ENCODE peak calls at places on chromosomes 7 and 10, in four cellular contexts. One of them, this sample, is unnamed.

GRCh38 chr7:155846156-155846555 is 33.9 kb upstream of the SHH start:
- DNase-seq in GM12878: no peak
- DNase-seq in HL-60: no peak
- DNase-seq in K562: no peak
- DNase-seq in this sample: no peak

GRCh38 chr10:43238462-43238861 is 28.4 kb downstream of the RASGEF1A start:
- DNase-seq in K562: no peak
- DNase-seq in HL-60: no peak
- DNase-seq in GM12878: no peak
- DNase-seq in this sample: no peak

GRCh38 chr7:148395990-148396716 is 194.4 kb upstream of the C7orf33 start:
- DNase-seq in K562: no peak
- DNase-seq in GM12878: no peak
- DNase-seq in HL-60: no peak
- DNase-seq in this sample: no peak

GRCh38 chr10:113644185-113645120 is 19.4 kb downstream of the NRAP start:
- DNase-seq in K562: no peak
- DNase-seq in HL-60: no peak
- DNase-seq in GM12878: no peak
- DNase-seq in this sample: no peak

GRCh38 chr7:22001345-22002004 is 55.8 kb upstream of the CDCA7L start:
- DNase-seq in HL-60: no peak
- DNase-seq in GM12878: peak
- DNase-seq in K562: peak
- DNase-seq in this sample: peak

GRCh38 chr7:99326408-99326782 is 697 bp downstream of the ARPC1A start:
- DNase-seq in K562: no peak
- DNase-seq in GM12878: no peak
- DNase-seq in HL-60: no peak
- DNase-seq in this sample: no peak

GRCh38 chr10:17586741-17587720 is 30.1 kb downstream of the HACD1 start:
- DNase-seq in HL-60: no peak
- DNase-seq in GM12878: no peak
- DNase-seq in K562: no peak
- DNase-seq in this sample: no peak

GRCh38 chr10:4617626-4618025 is 208.4 kb upstream of the AKR1E2 start:
- DNase-seq in HL-60: no peak
- DNase-seq in K562: no peak
- DNase-seq in GM12878: no peak
- DNase-seq in this sample: no peak

GRCh38 chr7:80722596-80723141 is 84.2 kb downstream of the CD36 start:
- DNase-seq in GM12878: no peak
- DNase-seq in K562: no peak
- DNase-seq in HL-60: no peak
- DNase-seq in this sample: no peak

GRCh38 chr7:150955519-150956394 is 22.4 kb downstream of the KCNH2 start:
- DNase-seq in K562: peak
- DNase-seq in HL-60: no peak
- DNase-seq in GM12878: no peak
- DNase-seq in this sample: no peak

GRCh38 chr10:86940677-86941076 is 16.7 kb downstream of the MMRN2 start:
- DNase-seq in K562: no peak
- DNase-seq in GM12878: no peak
- DNase-seq in HL-60: no peak
- DNase-seq in this sample: no peak

GRCh38 chr10:122863216-122863615 is 16.2 kb downstream of the FAM24B start:
- DNase-seq in K562: no peak
- DNase-seq in GM12878: no peak
- DNase-seq in HL-60: no peak
- DNase-seq in this sample: no peak

GRCh38 chr10:23192396-23192740 is 256 bp downstream of the PTF1A start:
- DNase-seq in HL-60: no peak
- DNase-seq in GM12878: no peak
- DNase-seq in K562: no peak
- DNase-seq in this sample: no peak

GRCh38 chr7:121395961-121396757 is at the start of gene FAM3C:
- DNase-seq in GM12878: peak
- DNase-seq in K562: peak
- DNase-seq in HL-60: peak
- DNase-seq in this sample: peak

GRCh38 chr7:101586971-101587370 is 42.1 kb downstream of the MYL10 start:
- DNase-seq in K562: peak
- DNase-seq in GM12878: no peak
- DNase-seq in HL-60: no peak
- DNase-seq in this sample: no peak

GRCh38 chr7:124777268-124777667 is 11.7 kb upstream of the GPR37 start:
- DNase-seq in HL-60: no peak
- DNase-seq in K562: no peak
- DNase-seq in GM12878: no peak
- DNase-seq in this sample: no peak

GRCh38 chr7:77786018-77786417 is 12.2 kb downstream of the TMEM60 start:
- DNase-seq in K562: no peak
- DNase-seq in GM12878: no peak
- DNase-seq in HL-60: no peak
- DNase-seq in this sample: no peak

GRCh38 chr7:2106920-2107319 is 125.8 kb downstream of the MAD1L1 start:
- DNase-seq in K562: no peak
- DNase-seq in HL-60: no peak
- DNase-seq in GM12878: no peak
- DNase-seq in this sample: no peak

GRCh38 chr10:114987995-114988394 is 50.0 kb downstream of the TRUB1 start:
- DNase-seq in GM12878: no peak
- DNase-seq in HL-60: no peak
- DNase-seq in K562: no peak
- DNase-seq in this sample: no peak

GRCh38 chr7:111839261-111839660 is 277.0 kb upstream of the IMMP2L start:
- DNase-seq in HL-60: no peak
- DNase-seq in GM12878: no peak
- DNase-seq in K562: no peak
- DNase-seq in this sample: no peak

GRCh38 chr10:104706886-104707285 is 65.8 kb downstream of the SORCS3 start:
- DNase-seq in GM12878: no peak
- DNase-seq in HL-60: no peak
- DNase-seq in K562: no peak
- DNase-seq in this sample: no peak

GRCh38 chr10:68869623-68870022 is 31.5 kb upstream of the DDX50 start:
- DNase-seq in K562: no peak
- DNase-seq in HL-60: no peak
- DNase-seq in GM12878: no peak
- DNase-seq in this sample: no peak

GRCh38 chr10:69180525-69181204 is 631 bp downstream of the SUPV3L1 start:
- DNase-seq in HL-60: peak
- DNase-seq in K562: peak
- DNase-seq in GM12878: no peak
- DNase-seq in this sample: no peak

GRCh38 chr7:32019008-32019578 is 51.1 kb downstream of the PDE1C start:
- DNase-seq in GM12878: no peak
- DNase-seq in K562: no peak
- DNase-seq in HL-60: no peak
- DNase-seq in this sample: no peak

GRCh38 chr10:131246775-131247174 is 64.7 kb downstream of the TCERG1L start:
- DNase-seq in HL-60: no peak
- DNase-seq in K562: no peak
- DNase-seq in GM12878: no peak
- DNase-seq in this sample: no peak

GRCh38 chr10:126599949-126600627 is 70.4 kb downstream of the C10orf90 start:
- DNase-seq in K562: no peak
- DNase-seq in GM12878: no peak
- DNase-seq in HL-60: no peak
- DNase-seq in this sample: no peak

GRCh38 chr10:125120046-125120710 is 40.2 kb downstream of the CTBP2 start:
- DNase-seq in HL-60: no peak
- DNase-seq in K562: no peak
- DNase-seq in GM12878: no peak
- DNase-seq in this sample: no peak
- TF ChIP-seq SPI1 in HL-60: no peak
- TF ChIP-seq SPI1 in K562: no peak
- TF ChIP-seq SPI1 in GM12878: no peak
- TF ChIP-seq SPI1 in this sample: no peak

GRCh38 chr10:29643785-29644501 is 9.2 kb upstream of the SVIL start:
- DNase-seq in K562: no peak
- DNase-seq in HL-60: no peak
- DNase-seq in GM12878: no peak
- DNase-seq in this sample: no peak

GRCh38 chr10:29646960-29647431 is 12.2 kb upstream of the SVIL start:
- DNase-seq in K562: no peak
- DNase-seq in HL-60: no peak
- DNase-seq in GM12878: no peak
- DNase-seq in this sample: no peak

GRCh38 chr10:29647483-29647882 is 12.7 kb upstream of the SVIL start:
- DNase-seq in K562: no peak
- DNase-seq in GM12878: no peak
- DNase-seq in HL-60: no peak
- DNase-seq in this sample: no peak

GRCh38 chr10:29648114-29648982 is 13.6 kb upstream of the SVIL start:
- DNase-seq in HL-60: no peak
- DNase-seq in GM12878: no peak
- DNase-seq in K562: no peak
- DNase-seq in this sample: no peak

DNA sequence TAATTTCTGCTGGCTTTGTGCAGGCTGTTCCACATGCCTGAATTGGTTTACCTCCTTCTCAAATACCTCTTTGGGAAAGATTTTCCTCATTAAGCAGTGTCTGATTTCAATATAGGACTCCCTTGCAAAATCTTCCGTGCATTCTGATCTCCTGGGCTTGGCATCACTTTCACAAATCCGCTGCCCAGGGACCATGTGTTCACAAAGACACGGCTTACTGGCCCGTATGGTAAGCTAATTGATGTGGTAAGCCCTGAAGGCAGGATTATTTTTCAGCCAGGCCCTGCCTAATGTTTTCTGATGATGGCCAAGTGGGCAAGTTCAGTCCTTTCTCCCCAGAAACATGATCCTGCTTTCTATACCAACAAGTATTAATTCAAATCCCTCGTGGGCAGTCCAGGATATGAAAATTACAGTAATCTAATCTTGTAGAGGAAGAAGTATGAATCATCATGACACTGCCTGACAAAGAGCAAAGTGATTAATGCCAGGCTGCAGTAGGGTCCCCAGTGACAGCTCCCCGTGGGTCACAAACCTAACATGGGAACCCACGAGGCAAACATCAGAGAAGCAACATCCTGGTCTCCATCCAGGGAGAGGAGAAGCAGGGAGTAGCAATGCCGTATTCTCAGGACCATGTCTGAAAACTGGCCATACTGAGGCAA is 11.6 kb upstream of the SVIL start:
- DNase-seq in K562: no peak
- DNase-seq in HL-60: no peak
- DNase-seq in GM12878: no peak
- DNase-seq in this sample: no peak
- TF ChIP-seq POLR2AphosphoS5 in K562: no peak
- TF ChIP-seq POLR2AphosphoS5 in HL-60: no peak
- TF ChIP-seq POLR2AphosphoS5 in GM12878: no peak
- TF ChIP-seq POLR2AphosphoS5 in this sample: no peak

GRCh38 chr7:603152-603941 is 83.7 kb upstream of the PDGFA start:
- DNase-seq in K562: peak
- DNase-seq in HL-60: no peak
- DNase-seq in GM12878: no peak
- DNase-seq in this sample: no peak
- TF ChIP-seq SPI1 in K562: no peak
- TF ChIP-seq SPI1 in HL-60: no peak
- TF ChIP-seq SPI1 in GM12878: no peak
- TF ChIP-seq SPI1 in this sample: no peak

DNA sequence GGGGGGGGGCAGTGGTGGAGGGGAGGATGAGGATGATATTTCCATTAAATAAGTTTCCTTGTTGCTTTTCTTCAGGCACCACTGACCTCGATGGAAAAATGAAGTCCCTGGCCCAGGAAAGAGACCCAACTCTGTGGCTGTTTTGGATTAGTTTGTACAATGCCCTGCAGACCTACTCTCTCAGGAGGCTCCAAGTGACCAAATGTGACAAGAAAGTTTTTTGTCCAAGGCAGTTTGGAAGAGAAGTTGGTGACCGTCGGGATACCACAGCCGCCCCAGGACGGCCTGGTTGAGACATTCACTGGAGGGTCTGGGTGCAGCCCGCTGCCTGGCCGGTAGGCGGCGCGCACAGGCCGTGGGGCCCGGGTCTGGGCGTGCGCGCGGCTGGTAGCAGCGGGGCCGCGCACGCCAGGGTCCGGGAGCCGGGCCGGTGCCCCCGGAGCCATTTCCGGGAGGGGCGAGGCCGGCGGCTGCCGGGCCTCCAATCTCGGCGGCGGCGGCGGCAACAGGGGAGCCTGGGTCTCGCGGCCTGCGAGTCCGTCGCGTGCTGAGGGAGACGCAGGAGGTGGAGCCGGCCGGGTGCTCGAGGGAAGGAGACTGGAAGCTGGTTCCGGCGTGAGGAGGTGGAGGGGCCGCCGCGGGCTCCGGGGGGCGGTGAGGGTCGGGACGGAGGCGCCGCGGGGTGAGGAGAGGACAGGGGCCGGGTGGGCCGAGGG is at the start of gene SGPL1:
- DNase-seq in HL-60: peak
- DNase-seq in GM12878: peak
- DNase-seq in K562: peak
- DNase-seq in this sample: peak
- TF ChIP-seq POLR2AphosphoS5 in HL-60: no peak
- TF ChIP-seq POLR2AphosphoS5 in GM12878: no peak
- TF ChIP-seq POLR2AphosphoS5 in K562: no peak
- TF ChIP-seq POLR2AphosphoS5 in this sample: no peak

GRCh38 chr10:78338717-78339116 is 305.1 kb downstream of the RPS24 start:
- DNase-seq in K562: no peak
- DNase-seq in GM12878: no peak
- DNase-seq in HL-60: no peak
- DNase-seq in this sample: no peak
- TF ChIP-seq SPI1 in K562: no peak
- TF ChIP-seq SPI1 in GM12878: no peak
- TF ChIP-seq SPI1 in HL-60: no peak
- TF ChIP-seq SPI1 in this sample: no peak

GRCh38 chr7:130902755-130903357 is 168.8 kb upstream of the KLF14 start:
- DNase-seq in K562: no peak
- DNase-seq in HL-60: no peak
- DNase-seq in GM12878: no peak
- DNase-seq in this sample: no peak

GRCh38 chr7:130901209-130901783 is 167.3 kb upstream of the KLF14 start:
- DNase-seq in HL-60: no peak
- DNase-seq in K562: no peak
- DNase-seq in GM12878: no peak
- DNase-seq in this sample: no peak

GRCh38 chr7:130904031-130904757 is 170.2 kb upstream of the KLF14 start:
- DNase-seq in HL-60: no peak
- DNase-seq in GM12878: no peak
- DNase-seq in K562: no peak
- DNase-seq in this sample: no peak

GRCh38 chr7:130904792-130905191 is 170.8 kb upstream of the KLF14 start:
- DNase-seq in GM12878: no peak
- DNase-seq in K562: no peak
- DNase-seq in HL-60: no peak
- DNase-seq in this sample: no peak

GRCh38 chr7:130903358-130903974 is 169.5 kb upstream of the KLF14 start:
- DNase-seq in K562: peak
- DNase-seq in HL-60: no peak
- DNase-seq in GM12878: no peak
- DNase-seq in this sample: no peak
- TF ChIP-seq POLR2AphosphoS5 in K562: no peak
- TF ChIP-seq POLR2AphosphoS5 in HL-60: no peak
- TF ChIP-seq POLR2AphosphoS5 in GM12878: no peak
- TF ChIP-seq POLR2AphosphoS5 in this sample: no peak

This sample was measured in GM12891.